ENCODE peak calls at places on chromosomes 5 and 9, in nine cellular contexts. F is CD8-positive, alpha-beta T cell; H is CD8-positive, alpha-beta memory T cell; K is Peyer's patch; P is HCT116; R is sigmoid colon; M is K562; A is body of pancreas; E is A549. Y is an unnamed sample.

GRCh38 chr9:89999176-89999533 is 394.3 kb downstream of the GADD45G start:
- DNase-seq in F (no peak), H (no peak), K (no peak), P (no peak), R (no peak), M (no peak), A (peak; percentile 93), E (no peak), Y (no peak)

GRCh38 chr5:156893517-156893916 is 43.4 kb downstream of the PPP1R2B start:
- DNase-seq in F (no peak), H (no peak), K (no peak), P (no peak), R (no peak), M (no peak), A (no peak), E (no peak), Y (no peak)

GRCh38 chr5:172688735-172689572 is 47.9 kb downstream of the NEURL1B start:
- DNase-seq in F (no peak), H (no peak), K (no peak), P (no peak), R (peak; percentile 64), M (no peak), A (peak; percentile 73), E (no peak), Y (no peak)

GRCh38 chr5:53322257-53322656 is 158.2 kb upstream of the FST start:
- DNase-seq in F (no peak), H (no peak), K (no peak), P (no peak), R (no peak), M (no peak), A (no peak), E (no peak), Y (no peak)

GRCh38 chr9:127181595-127182190 is 59.3 kb upstream of the ANGPTL2 start:
- DNase-seq in F (no peak), H (no peak), K (no peak), P (no peak), R (peak; percentile 38), M (no peak), A (peak; percentile 1), E (no peak), Y (peak; percentile 29)

GRCh38 chr5:29005386-29005785 is 1967.0 kb upstream of the CDH9 start:
- DNase-seq in F (no peak), H (no peak), K (no peak), P (no peak), R (no peak), M (peak; percentile 10), A (no peak), E (peak; percentile 46), Y (peak; percentile 29)

GRCh38 chr9:121850366-121850765 is 198.9 kb downstream of the DAB2IP start:
- DNase-seq in F (no peak), H (no peak), K (no peak), P (no peak), R (no peak), M (no peak), A (no peak), E (no peak), Y (no peak)

GRCh38 chr5:98769006-98769255 is 4.5 kb upstream of the RGMB start:
- DNase-seq in F (peak; percentile 66), H (peak; percentile 21), K (no peak), P (no peak), R (no peak), M (no peak), A (no peak), E (no peak), Y (peak; percentile 55)

DNA sequence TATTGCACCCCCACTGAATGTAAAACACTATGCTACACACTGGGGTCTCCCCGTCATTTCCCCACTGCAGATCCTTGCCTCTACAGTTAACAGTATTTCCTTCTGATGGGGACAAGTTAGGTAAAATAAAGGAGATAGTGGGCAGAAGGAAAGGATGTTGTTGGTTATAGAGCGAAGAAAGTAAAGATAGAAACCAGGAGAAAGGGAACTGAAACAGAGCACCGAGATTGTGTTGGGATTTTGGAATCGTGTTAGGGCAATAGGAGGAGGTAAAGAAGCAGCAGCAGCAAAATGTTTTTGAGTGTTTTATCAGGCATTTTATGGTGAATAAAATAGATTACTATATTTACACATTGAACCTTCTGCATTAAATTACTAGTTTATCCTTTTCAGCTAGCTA is 60.0 kb downstream of the PAM start:
- DNase-seq in F (no peak), H (no peak), K (no peak), P (no peak), R (no peak), M (no peak), A (no peak), E (no peak), Y (no peak)
- H3K4me3 ChIP-seq in F (no peak overlapping the region), H (no peak overlapping the region), K (no peak overlapping the region), P (no peak overlapping the region), R (no peak overlapping the region), M (no peak overlapping the region), A (no peak overlapping the region), E (no peak overlapping the region), Y (no peak overlapping the region)

GRCh38 chr5:131160134-131160533 is 4.9 kb downstream of the HINT1 start:
- DNase-seq in F (no peak), H (no peak), K (no peak), P (no peak), R (no peak), M (no peak), A (no peak), E (no peak), Y (no peak)
- H3K27ac ChIP-seq in F (no peak overlapping the region), H (no peak overlapping the region), K (no peak overlapping the region), P (no peak overlapping the region), R (no peak overlapping the region), M (no peak overlapping the region), A (no peak overlapping the region), E (no peak overlapping the region), Y (no peak overlapping the region)

DNA sequence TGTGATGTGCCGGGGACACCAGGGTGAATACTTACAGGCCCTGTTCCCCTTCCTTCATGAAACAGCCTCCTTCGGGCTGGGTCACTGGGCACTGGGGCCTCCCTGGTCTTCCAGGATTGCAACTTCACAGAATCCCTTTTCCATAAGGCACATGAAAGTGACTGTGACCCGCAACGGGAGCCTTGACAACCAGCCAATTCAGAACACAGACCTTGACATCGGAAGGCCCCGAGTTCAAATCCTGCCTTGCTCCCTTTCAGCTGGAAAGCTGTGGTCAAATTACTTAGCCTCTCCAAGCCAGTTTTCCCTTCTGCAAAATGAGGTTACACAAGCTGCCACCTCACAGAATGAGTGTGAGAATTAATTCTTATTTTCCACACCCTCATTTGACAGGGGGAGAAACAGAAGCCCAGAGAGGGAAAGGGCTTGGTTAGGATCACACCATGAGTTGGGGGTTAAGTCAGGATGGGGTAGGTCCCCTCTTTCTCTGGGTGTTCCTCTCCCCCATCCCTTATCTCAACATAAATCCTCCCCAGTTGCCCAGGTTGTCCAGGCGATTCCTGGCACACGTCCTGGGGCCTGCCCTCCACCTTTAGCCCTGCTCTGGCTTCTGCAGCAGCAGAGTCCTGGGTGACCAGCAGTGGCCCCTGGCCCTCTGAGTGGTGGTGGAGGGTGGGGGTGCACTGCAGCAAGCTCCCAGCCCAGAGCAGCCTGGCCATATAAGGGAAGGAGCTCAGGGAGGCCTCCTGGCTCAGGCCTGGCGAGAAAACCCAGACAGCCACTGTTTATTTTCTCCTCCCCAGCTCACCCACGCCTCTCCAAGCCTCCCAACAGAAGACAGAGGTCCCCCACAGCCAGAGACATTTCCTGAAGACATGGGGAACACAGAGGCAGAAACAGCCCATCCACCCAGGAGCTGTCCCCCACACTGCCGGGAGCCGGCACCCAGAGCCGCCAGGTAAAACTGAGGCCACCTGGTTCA is 44.5 kb upstream of the IL17B start:
- DNase-seq in F (no peak), H (no peak), K (no peak), P (no peak), R (peak; percentile 89), M (no peak), A (no peak), E (no peak), Y (peak; percentile 60)
- H3K4me3 ChIP-seq in F (no peak overlapping the region), H (no peak overlapping the region), K (no peak overlapping the region), P (no peak overlapping the region), R (peak overlapping the region; percentile 13), M (no peak overlapping the region), A (no peak overlapping the region), E (no peak overlapping the region), Y (peak overlapping the region; percentile 25)

GRCh38 chr9:131409458-131409992 is 15.6 kb downstream of the PRRC2B start:
- DNase-seq in F (no peak), H (no peak), K (no peak), P (no peak), R (no peak), M (no peak), A (no peak), E (no peak), Y (no peak)

GRCh38 chr9:131406567-131407436 is 12.9 kb downstream of the PRRC2B start:
- DNase-seq in F (no peak), H (no peak), K (no peak), P (no peak), R (no peak), M (no peak), A (no peak), E (no peak), Y (no peak)

GRCh38 chr9:131407717-131408195 is 13.9 kb downstream of the PRRC2B start:
- DNase-seq in F (peak; percentile 68), H (peak; percentile 37), K (no peak), P (no peak), R (peak; percentile 80), M (peak; percentile 53), A (peak; percentile 61), E (peak; percentile 45), Y (peak; percentile 69)

GRCh38 chr9:131411719-131412681 is 18.1 kb downstream of the PRRC2B start:
- DNase-seq in F (no peak), H (no peak), K (no peak), P (no peak), R (no peak), M (no peak), A (no peak), E (no peak), Y (no peak)

DNA sequence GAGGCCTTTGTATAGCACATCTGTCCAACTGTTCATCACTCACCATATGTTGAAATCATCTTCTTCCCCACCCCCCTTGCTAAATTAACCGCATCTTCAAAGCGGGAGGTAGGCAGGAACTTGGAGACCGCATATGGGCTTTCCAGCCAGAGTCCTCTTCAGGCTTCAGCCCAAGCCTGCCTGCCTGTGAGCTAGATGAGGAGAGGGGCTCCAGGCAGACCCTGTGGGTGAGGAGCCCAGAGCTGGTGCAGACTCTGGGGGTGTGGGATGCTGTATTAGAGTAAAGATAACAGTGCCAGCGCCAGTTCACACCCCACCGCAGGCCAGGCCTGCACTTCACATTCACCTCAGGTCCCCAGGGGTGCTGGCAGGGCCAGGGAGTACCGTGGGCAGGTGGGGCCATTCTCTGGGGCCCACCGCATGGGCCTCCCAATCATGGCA is 16.2 kb downstream of the PRRC2B start:
- DNase-seq in F (peak; percentile 60), H (no peak), K (no peak), P (no peak), R (no peak), M (no peak), A (no peak), E (no peak), Y (no peak)
- H3K27ac ChIP-seq in F (no peak overlapping the region), H (no peak overlapping the region), K (peak overlapping the region; percentile 9), P (no peak overlapping the region), R (peak overlapping the region; percentile 95), M (no peak overlapping the region), A (no peak overlapping the region), E (no peak overlapping the region), Y (no peak overlapping the region)

DNA sequence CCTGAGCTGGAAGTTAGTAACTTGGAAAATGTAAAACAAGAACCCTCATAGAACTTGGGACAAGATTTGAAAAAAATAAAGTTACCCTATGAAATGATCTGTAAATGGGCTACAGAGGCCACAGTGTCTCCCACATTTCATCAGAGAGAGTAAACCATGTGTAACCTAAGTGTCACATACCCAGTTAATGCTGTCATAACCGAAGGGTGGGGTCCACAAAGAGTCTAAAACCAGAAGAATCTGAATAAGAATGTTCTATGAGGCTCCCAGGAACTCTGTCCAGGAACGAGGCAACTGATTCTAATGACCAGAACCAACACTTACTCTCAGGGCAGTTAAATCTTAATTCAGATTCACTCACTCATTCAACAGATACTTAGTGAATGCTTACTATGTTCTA is 1.0 kb upstream of the FAM13B start:
- DNase-seq in F (no peak), H (no peak), K (no peak), P (no peak), R (no peak), M (no peak), A (no peak), E (no peak), Y (no peak)
- H3K4me3 ChIP-seq in F (peak overlapping the region; percentile 94), H (no peak overlapping the region), K (peak overlapping the region; percentile 91), P (peak overlapping the region; percentile 63), R (no peak overlapping the region), M (peak overlapping the region; percentile 85), A (no peak overlapping the region), E (peak overlapping the region; percentile 89), Y (no peak overlapping the region)